ENCODE peak calls at places on chromosome 4, in eight cellular contexts. J is tibial artery, B is OCI-LY7, C is neuronal stem cell, K is HCT116, D is SJSA1, X is psoas muscle, E is brain microvascular endothelial cell. P is an unnamed sample.

GRCh38 chr4:110270492-110271197 is 72.2 kb upstream of the ELOVL6 start:
- DNase-seq in K (no peak), B (no peak), X (no peak), C (no peak), D (no peak), J (no peak), E (peak), P (no peak)

GRCh38 chr4:119570401-119570800 is 58.2 kb downstream of the PDE5A start:
- DNase-seq in C (no peak), K (no peak), J (no peak), B (no peak), X (no peak), D (no peak), E (peak), P (no peak)

GRCh38 chr4:70505152-70505748 is 13.1 kb upstream of the AMTN start:
- DNase-seq in K (peak), D (peak), J (no peak), C (peak), E (peak), B (peak), X (peak), P (no peak)

GRCh38 chr4:108054025-108054424 is 64.3 kb downstream of the HADH start:
- DNase-seq in E (no peak), J (no peak), D (no peak), B (no peak), C (no peak), K (no peak), X (no peak), P (no peak)

GRCh38 chr4:20543131-20543530 is 157.1 kb upstream of the PACRGL start:
- DNase-seq in B (no peak), C (no peak), X (no peak), E (no peak), K (no peak), D (no peak), J (no peak), P (no peak)

GRCh38 chr4:176139518-176139917 is 55.9 kb downstream of the SPATA4 start:
- DNase-seq in D (no peak), X (no peak), C (no peak), B (no peak), K (no peak), E (no peak), J (no peak), P (no peak)

GRCh38 chr4:56786955-56787354 is 34.5 kb downstream of the SPINK2 start:
- DNase-seq in J (no peak), E (peak), C (no peak), X (peak), B (no peak), D (no peak), K (no peak), P (no peak)

GRCh38 chr4:41844327-41844726 is 90.9 kb upstream of the TMEM33 start:
- DNase-seq in J (no peak), E (no peak), K (peak), C (no peak), B (peak), X (no peak), D (no peak), P (no peak)

GRCh38 chr4:41014158-41014557 is 200.2 kb downstream of the APBB2 start:
- DNase-seq in J (no peak), X (no peak), K (no peak), D (no peak), B (no peak), E (no peak), C (no peak), P (no peak)

GRCh38 chr4:8830056-8830455 is 41.6 kb downstream of the HMX1 start:
- DNase-seq in B (no peak), D (peak), J (peak), E (no peak), K (no peak), C (no peak), X (no peak), P (peak)

GRCh38 chr4:52588097-52588496 is 71.0 kb downstream of the USP46 start:
- DNase-seq in E (peak), C (no peak), B (peak), D (no peak), J (no peak), X (peak), K (peak), P (no peak)

GRCh38 chr4:180789929-180790328 is 1453.3 kb upstream of the TENM3 start:
- DNase-seq in E (no peak), X (no peak), K (no peak), J (no peak), B (no peak), C (no peak), D (no peak), P (no peak)

GRCh38 chr4:39697740-39698423 is at the start of gene UBE2K:
- DNase-seq in B (peak), X (peak), E (peak), C (peak), J (peak), K (peak), D (peak), P (peak)

GRCh38 chr4:55993994-55994657 is 45.4 kb downstream of the CEP135 start:
- DNase-seq in K (no peak), B (no peak), X (no peak), D (no peak), J (no peak), E (no peak), C (no peak), P (no peak)

GRCh38 chr4:53863163-53863562 is 201.2 kb downstream of the CHIC2 start:
- DNase-seq in C (no peak), E (no peak), J (no peak), D (no peak), B (no peak), X (no peak), K (no peak), P (no peak)

GRCh38 chr4:128519163-128519810 is 231.7 kb upstream of the PGRMC2 start:
- DNase-seq in B (no peak), K (no peak), D (no peak), E (no peak), J (peak), X (peak), C (no peak), P (no peak)

GRCh38 chr4:157121396-157121795 is 45.4 kb downstream of the GLRB start:
- DNase-seq in J (no peak), B (no peak), D (no peak), E (no peak), X (no peak), C (no peak), K (no peak), P (no peak)

GRCh38 chr4:145098675-145099037 is 545 bp downstream of the ABCE1 start:
- DNase-seq in D (peak), E (peak), K (peak), J (no peak), B (no peak), C (no peak), X (no peak), P (peak)

GRCh38 chr4:54318904-54319303 is 89.8 kb downstream of the PDGFRA start:
- DNase-seq in X (no peak), J (no peak), D (no peak), B (peak), C (peak), K (peak), E (peak), P (no peak)

GRCh38 chr4:83917572-83917971 is 381.7 kb downstream of the GPAT3 start:
- DNase-seq in K (no peak), X (no peak), B (peak), D (no peak), J (no peak), E (no peak), C (no peak), P (no peak)

GRCh38 chr4:157664726-157665125 is 444.2 kb downstream of the GRIA2 start:
- DNase-seq in K (peak), D (no peak), B (no peak), X (no peak), C (no peak), J (no peak), E (peak), P (no peak)

GRCh38 chr4:41143721-41144379 is 70.5 kb downstream of the APBB2 start:
- DNase-seq in D (no peak), E (no peak), J (no peak), X (no peak), K (no peak), B (no peak), C (no peak), P (no peak)

GRCh38 chr4:146637853-146638800 is 566 bp upstream of the POU4F2 start:
- DNase-seq in X (no peak), E (no peak), K (no peak), D (no peak), B (no peak), C (no peak), J (no peak), P (no peak)

GRCh38 chr4:3858765-3859388 is 92.7 kb downstream of the ADRA2C start:
- DNase-seq in X (peak), C (no peak), E (no peak), J (no peak), K (no peak), D (no peak), B (no peak), P (no peak)

GRCh38 chr4:99783940-99784339 is 32.7 kb upstream of the DAPP1 start:
- DNase-seq in K (no peak), X (no peak), J (no peak), E (no peak), C (no peak), D (no peak), B (no peak), P (no peak)

GRCh38 chr4:95108883-95109421 is 351.2 kb downstream of the BMPR1B start:
- DNase-seq in C (no peak), K (no peak), D (no peak), E (peak), J (no peak), X (no peak), B (no peak), P (no peak)

DNA sequence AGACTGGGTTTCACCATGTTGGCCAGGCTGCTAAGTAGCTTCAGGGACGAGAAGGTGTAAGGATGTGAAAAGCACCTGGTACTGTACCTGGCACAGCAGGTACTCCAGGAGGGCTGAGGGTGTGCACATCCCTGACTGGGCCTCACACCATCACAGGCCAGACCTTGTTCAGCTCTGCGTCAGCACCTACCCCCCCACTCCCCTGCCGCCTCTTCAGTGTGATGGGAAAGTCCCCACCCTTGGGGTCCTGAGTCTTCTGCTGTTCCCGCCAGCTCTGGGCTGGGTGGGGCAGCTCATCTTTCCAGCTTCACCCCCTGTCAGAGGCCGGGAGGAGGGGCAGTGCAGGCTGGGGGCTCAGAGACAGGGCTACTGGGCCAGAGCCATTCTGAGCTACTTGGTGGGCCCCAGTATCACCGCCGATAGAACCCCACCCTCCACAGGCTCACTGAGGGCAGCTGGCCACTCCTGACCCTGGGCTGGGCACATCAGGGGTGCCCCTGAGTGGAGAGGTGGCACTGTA is 6.7 kb upstream of the SH3BP2 start:
- DNase-seq in D (no peak), E (no peak), J (peak), K (no peak), C (no peak), X (no peak), B (no peak), P (peak)
- H3K27ac ChIP-seq in D (no peak), E (no peak), J (no peak), K (no peak), C (no peak), X (no peak), B (peak), P (peak)

DNA sequence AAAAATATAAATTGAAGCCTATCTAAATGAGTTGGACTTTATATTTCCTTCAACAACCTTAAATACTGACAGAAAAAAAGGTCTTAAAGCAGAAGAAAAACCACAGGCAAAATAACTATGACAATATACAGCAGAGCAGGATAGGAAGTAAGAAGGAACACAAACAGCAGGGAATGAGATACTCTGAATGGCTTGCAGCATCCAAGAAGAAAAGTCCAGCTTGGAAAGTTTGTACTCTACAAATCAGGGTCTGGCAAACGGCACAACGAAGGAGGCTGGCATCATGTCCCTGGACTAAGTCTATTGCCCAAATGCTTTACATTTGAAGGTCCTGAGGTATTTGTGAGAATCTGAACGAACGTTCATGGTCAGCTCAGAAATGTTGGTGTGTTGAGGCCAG is 663.0 kb upstream of the INTU start:
- DNase-seq in C (no peak), J (no peak), D (no peak), B (no peak), E (no peak), K (no peak), X (no peak), P (no peak)
- H3K4me3 ChIP-seq in C (no peak), J (no peak), D (no peak), B (no peak), E (no peak), K (no peak), X (no peak), P (no peak)

GRCh38 chr4:15410750-15411149 is 17.1 kb upstream of the C1QTNF7 start:
- DNase-seq in C (no peak), B (peak), E (no peak), J (no peak), D (no peak), X (no peak), K (no peak), P (no peak)

GRCh38 chr4:15414601-15415091 is 13.2 kb upstream of the C1QTNF7 start:
- DNase-seq in B (no peak), K (no peak), X (no peak), C (no peak), E (peak), J (no peak), D (no peak), P (no peak)

GRCh38 chr4:15413010-15413622 is 14.7 kb upstream of the C1QTNF7 start:
- DNase-seq in E (no peak), B (peak), J (no peak), D (no peak), K (no peak), C (no peak), X (no peak), P (no peak)

GRCh38 chr4:15416357-15417327 is 11.2 kb upstream of the C1QTNF7 start:
- DNase-seq in J (no peak), C (no peak), D (no peak), X (no peak), E (no peak), K (no peak), B (no peak), P (no peak)

GRCh38 chr4:15413623-15414019 is 14.2 kb upstream of the C1QTNF7 start:
- DNase-seq in K (no peak), B (no peak), E (no peak), X (no peak), D (no peak), C (no peak), J (no peak), P (no peak)
- H3K27ac ChIP-seq in K (no peak), B (no peak), E (no peak), X (no peak), D (no peak), C (no peak), J (peak), P (peak)

GRCh38 chr4:88008624-88009235 is 1.3 kb downstream of the PKD2 start:
- DNase-seq in K (no peak), D (no peak), B (no peak), X (no peak), E (peak), J (no peak), C (no peak), P (no peak)
- H3K4me3 ChIP-seq in K (peak), D (peak), B (peak), X (peak), E (peak), J (peak), C (peak), P (peak)

DNA sequence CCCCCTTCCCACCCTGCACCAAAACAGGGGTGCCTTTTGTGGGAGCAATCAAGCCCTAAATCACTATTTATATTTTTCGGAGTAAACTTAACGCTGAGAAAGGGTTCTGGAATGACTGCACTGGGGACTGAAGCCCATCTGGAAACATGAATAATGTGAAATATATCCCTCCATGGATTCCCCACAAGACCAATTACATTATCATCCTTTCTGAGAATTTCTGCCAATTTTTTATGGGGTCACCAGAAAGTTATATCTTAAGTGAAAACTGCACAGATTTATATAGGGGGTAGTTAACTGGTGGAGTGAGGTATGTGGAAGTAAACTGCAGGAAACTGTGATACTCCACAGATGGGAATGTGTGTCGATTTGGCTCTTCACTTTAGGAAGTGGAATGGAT is 41.3 kb upstream of the CBR4 start:
- DNase-seq in C (no peak), X (no peak), B (no peak), D (no peak), K (no peak), E (no peak), J (no peak), P (no peak)
- H3K27ac ChIP-seq in C (no peak), X (peak), B (no peak), D (no peak), K (no peak), E (no peak), J (no peak), P (peak)

GRCh38 chr4:185965456-185966384 is 103.2 kb upstream of the TLR3 start:
- DNase-seq in D (no peak), X (no peak), C (no peak), E (no peak), J (no peak), B (no peak), K (no peak), P (no peak)
- H3K4me3 ChIP-seq in D (no peak), X (no peak), C (no peak), E (no peak), J (no peak), B (no peak), K (no peak), P (peak)

DNA sequence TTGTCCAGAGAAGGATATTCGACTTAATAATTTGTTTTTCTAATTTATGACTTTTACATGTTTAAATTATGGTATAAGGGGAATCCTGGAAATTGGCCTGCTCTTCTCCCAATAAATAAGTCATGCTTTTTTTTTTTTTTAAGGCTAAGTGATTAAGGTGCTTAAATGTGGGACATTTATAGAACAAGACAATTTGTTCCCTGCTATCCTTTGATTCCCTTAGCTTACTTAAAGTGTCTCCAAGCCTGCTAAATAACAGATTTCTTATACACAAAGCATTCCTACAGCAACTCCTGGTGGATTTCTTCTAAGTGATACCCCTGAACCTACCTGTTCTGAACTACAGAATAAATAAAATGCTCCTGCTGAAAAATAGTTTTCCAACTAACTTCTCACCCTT is 233.0 kb upstream of the UGT8 start:
- DNase-seq in D (no peak), X (no peak), K (no peak), J (no peak), E (no peak), B (no peak), C (no peak), P (no peak)
- H3K27ac ChIP-seq in D (peak), X (no peak), K (no peak), J (no peak), E (peak), B (no peak), C (no peak), P (no peak)

DNA sequence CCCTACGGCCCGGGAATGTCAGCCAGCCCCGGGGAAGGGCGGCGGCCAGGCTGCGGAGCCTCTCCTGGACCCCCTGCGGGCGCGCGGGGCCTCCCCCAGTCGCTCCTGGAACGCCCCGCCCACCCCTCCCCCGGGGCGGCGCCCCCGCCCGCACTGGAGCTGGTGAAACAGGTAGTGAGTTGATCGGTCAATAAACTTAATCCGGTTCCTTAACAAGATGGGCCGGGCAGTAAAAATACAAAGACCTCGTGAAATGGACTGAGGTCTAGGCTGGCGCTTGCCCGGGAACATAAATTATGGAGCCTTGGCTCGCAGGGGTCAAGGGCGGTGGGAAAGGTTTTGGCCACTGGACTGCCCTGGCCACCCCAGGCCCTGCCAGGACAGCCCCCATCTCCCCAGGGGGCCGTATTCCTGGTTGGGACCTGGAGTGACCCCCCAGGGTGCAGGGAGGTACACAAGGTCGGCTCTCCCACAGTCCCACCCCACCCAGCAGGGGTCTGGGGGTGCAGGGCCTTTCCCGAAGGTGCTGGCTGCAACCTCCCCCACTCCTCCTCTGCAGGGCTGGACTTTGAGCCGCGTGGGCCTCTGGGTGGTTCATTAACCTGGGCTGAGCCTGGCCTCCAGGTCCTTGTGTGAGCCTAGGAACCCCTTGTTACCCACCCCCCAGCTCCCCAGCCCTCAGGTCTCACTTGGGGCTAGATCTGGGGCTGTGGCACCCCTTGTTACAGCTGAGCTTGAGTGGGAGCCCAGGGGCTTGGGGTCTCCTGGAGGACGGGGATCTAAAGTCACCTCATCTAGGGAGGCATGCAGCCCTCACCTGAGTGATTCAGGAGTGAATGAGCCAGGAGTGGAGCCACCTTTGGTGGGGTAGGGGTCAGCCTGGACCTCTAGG is 2.5 kb downstream of the FGFR3 start:
- DNase-seq in C (no peak), D (no peak), X (no peak), B (no peak), J (no peak), K (no peak), E (no peak), P (no peak)
- H3K4me3 ChIP-seq in C (peak), D (peak), X (peak), B (no peak), J (peak), K (peak), E (no peak), P (peak)

GRCh38 chr4:74055096-74055495 is 16.6 kb upstream of the CXCL3 start:
- DNase-seq in C (no peak), E (no peak), B (no peak), K (no peak), J (no peak), X (no peak), D (no peak), P (no peak)
- H3K27ac ChIP-seq in C (no peak), E (no peak), B (no peak), K (no peak), J (no peak), X (no peak), D (no peak), P (no peak)

P was measured in coronary artery.